ENCODE peak calls at places on chromosomes 2 and 18, in six cellular contexts. One of them, this sample, is unnamed.

GRCh38 chr2:84169871-84170270 is 289.2 kb downstream of the SUCLG1 start:
- DNase-seq in SJSA1: no peak
- DNase-seq in uterus: no peak
- DNase-seq in HepG2: no peak
- DNase-seq in GM23248: no peak
- DNase-seq in left ventricle myocardium inferior: no peak
- DNase-seq in this sample: no peak

GRCh38 chr2:71829008-71829407 is 318.7 kb downstream of the CYP26B1 start:
- DNase-seq in SJSA1: no peak
- DNase-seq in uterus: no peak
- DNase-seq in HepG2: no peak
- DNase-seq in GM23248: no peak
- DNase-seq in left ventricle myocardium inferior: no peak
- DNase-seq in this sample: no peak

GRCh38 chr18:54983041-54983686 is 23.9 kb upstream of the CCDC68 start:
- DNase-seq in SJSA1: no peak
- DNase-seq in uterus: no peak
- DNase-seq in HepG2: peak; percentile 44
- DNase-seq in GM23248: peak; percentile 76
- DNase-seq in left ventricle myocardium inferior: no peak
- DNase-seq in this sample: no peak

GRCh38 chr2:85999131-85999831 is 106.4 kb downstream of the POLR1A start:
- DNase-seq in SJSA1: no peak
- DNase-seq in uterus: no peak
- DNase-seq in HepG2: no peak
- DNase-seq in GM23248: peak; percentile 65
- DNase-seq in left ventricle myocardium inferior: no peak
- DNase-seq in this sample: peak; percentile 44

GRCh38 chr2:127324635-127325034 is 30.7 kb upstream of the ERCC3 start:
- DNase-seq in SJSA1: no peak
- DNase-seq in uterus: no peak
- DNase-seq in HepG2: peak; percentile 59
- DNase-seq in GM23248: peak; percentile 79
- DNase-seq in left ventricle myocardium inferior: no peak
- DNase-seq in this sample: no peak

GRCh38 chr2:11140492-11140891 is 14.8 kb upstream of the SLC66A3 start:
- DNase-seq in SJSA1: no peak
- DNase-seq in uterus: no peak
- DNase-seq in HepG2: no peak
- DNase-seq in GM23248: peak; percentile 79
- DNase-seq in left ventricle myocardium inferior: no peak
- DNase-seq in this sample: no peak

GRCh38 chr18:49728542-49728941 is 84.8 kb downstream of the ACAA2 start:
- DNase-seq in SJSA1: no peak
- DNase-seq in uterus: no peak
- DNase-seq in HepG2: peak; percentile 35
- DNase-seq in GM23248: peak; percentile 66
- DNase-seq in left ventricle myocardium inferior: no peak
- DNase-seq in this sample: no peak

GRCh38 chr18:74856967-74857366 is 259.3 kb downstream of the ZNF407 start:
- DNase-seq in SJSA1: no peak
- DNase-seq in uterus: no peak
- DNase-seq in HepG2: no peak
- DNase-seq in GM23248: no peak
- DNase-seq in left ventricle myocardium inferior: no peak
- DNase-seq in this sample: no peak

GRCh38 chr18:59198215-59198614 is 21.7 kb upstream of the GRP start:
- DNase-seq in SJSA1: no peak
- DNase-seq in uterus: no peak
- DNase-seq in HepG2: no peak
- DNase-seq in GM23248: no peak
- DNase-seq in left ventricle myocardium inferior: no peak
- DNase-seq in this sample: no peak

GRCh38 chr2:75309596-75310290 is 110.4 kb upstream of the TACR1 start:
- DNase-seq in SJSA1: no peak
- DNase-seq in uterus: no peak
- DNase-seq in HepG2: no peak
- DNase-seq in GM23248: peak; percentile 74
- DNase-seq in left ventricle myocardium inferior: no peak
- DNase-seq in this sample: no peak

GRCh38 chr2:170123593-170123992 is 54.4 kb upstream of the MYO3B start:
- DNase-seq in SJSA1: no peak
- DNase-seq in uterus: no peak
- DNase-seq in HepG2: peak; percentile 72
- DNase-seq in GM23248: no peak
- DNase-seq in left ventricle myocardium inferior: no peak
- DNase-seq in this sample: no peak

GRCh38 chr18:32478818-32479217 is 8.1 kb upstream of the GAREM1 start:
- DNase-seq in SJSA1: no peak
- DNase-seq in uterus: no peak
- DNase-seq in HepG2: no peak
- DNase-seq in GM23248: no peak
- DNase-seq in left ventricle myocardium inferior: no peak
- DNase-seq in this sample: no peak

GRCh38 chr2:200888719-200889625 is at the start of the genes NIF3L1 and PPIL3:
- DNase-seq in SJSA1: peak; percentile 98
- DNase-seq in uterus: peak; percentile 95
- DNase-seq in HepG2: peak; percentile 99
- DNase-seq in GM23248: peak; percentile 98
- DNase-seq in left ventricle myocardium inferior: peak; percentile 95
- DNase-seq in this sample: peak; percentile 98

DNA sequence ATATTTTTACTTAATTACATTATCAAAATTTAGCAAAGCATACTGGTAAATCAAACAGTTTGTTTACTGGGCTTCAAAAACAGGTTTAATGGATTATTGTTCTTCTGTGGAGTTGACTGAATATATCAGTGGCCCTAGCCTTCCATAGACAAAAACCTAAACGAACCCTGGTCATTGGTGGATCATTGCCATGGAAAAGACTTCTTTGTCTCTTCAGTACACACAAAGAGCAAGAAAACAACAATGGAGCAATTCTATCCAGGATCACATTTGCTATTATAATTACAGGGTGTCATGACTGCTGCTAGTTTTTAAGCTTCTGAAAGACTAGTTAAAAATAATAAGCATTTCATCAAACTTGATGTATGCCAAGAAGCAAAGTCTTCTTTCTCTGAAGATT is 1228.8 kb upstream of the DDX18 start:
- DNase-seq in SJSA1: no peak
- DNase-seq in uterus: no peak
- DNase-seq in HepG2: no peak
- DNase-seq in GM23248: no peak
- DNase-seq in left ventricle myocardium inferior: no peak
- DNase-seq in this sample: no peak
- H3K27ac ChIP-seq in SJSA1: no peak overlapping the region
- H3K27ac ChIP-seq in uterus: no peak overlapping the region
- H3K27ac ChIP-seq in HepG2: no peak overlapping the region
- H3K27ac ChIP-seq in GM23248: no peak overlapping the region
- H3K27ac ChIP-seq in left ventricle myocardium inferior: no peak overlapping the region
- H3K27ac ChIP-seq in this sample: no peak overlapping the region

GRCh38 chr2:108909275-108909823 is 79.7 kb downstream of the EDAR start:
- DNase-seq in SJSA1: no peak
- DNase-seq in uterus: no peak
- DNase-seq in HepG2: no peak
- DNase-seq in GM23248: no peak
- DNase-seq in left ventricle myocardium inferior: no peak
- DNase-seq in this sample: no peak

GRCh38 chr2:108909917-108910515 is 79.0 kb downstream of the EDAR start:
- DNase-seq in SJSA1: no peak
- DNase-seq in uterus: no peak
- DNase-seq in HepG2: no peak
- DNase-seq in GM23248: no peak
- DNase-seq in left ventricle myocardium inferior: no peak
- DNase-seq in this sample: no peak

GRCh38 chr2:108911807-108912628 is 77.0 kb downstream of the EDAR start:
- DNase-seq in SJSA1: peak; percentile 35
- DNase-seq in uterus: no peak
- DNase-seq in HepG2: no peak
- DNase-seq in GM23248: no peak
- DNase-seq in left ventricle myocardium inferior: no peak
- DNase-seq in this sample: no peak

GRCh38 chr2:108911401-108911800 is 77.6 kb downstream of the EDAR start:
- DNase-seq in SJSA1: peak; percentile 14
- DNase-seq in uterus: no peak
- DNase-seq in HepG2: no peak
- DNase-seq in GM23248: no peak
- DNase-seq in left ventricle myocardium inferior: no peak
- DNase-seq in this sample: no peak

DNA sequence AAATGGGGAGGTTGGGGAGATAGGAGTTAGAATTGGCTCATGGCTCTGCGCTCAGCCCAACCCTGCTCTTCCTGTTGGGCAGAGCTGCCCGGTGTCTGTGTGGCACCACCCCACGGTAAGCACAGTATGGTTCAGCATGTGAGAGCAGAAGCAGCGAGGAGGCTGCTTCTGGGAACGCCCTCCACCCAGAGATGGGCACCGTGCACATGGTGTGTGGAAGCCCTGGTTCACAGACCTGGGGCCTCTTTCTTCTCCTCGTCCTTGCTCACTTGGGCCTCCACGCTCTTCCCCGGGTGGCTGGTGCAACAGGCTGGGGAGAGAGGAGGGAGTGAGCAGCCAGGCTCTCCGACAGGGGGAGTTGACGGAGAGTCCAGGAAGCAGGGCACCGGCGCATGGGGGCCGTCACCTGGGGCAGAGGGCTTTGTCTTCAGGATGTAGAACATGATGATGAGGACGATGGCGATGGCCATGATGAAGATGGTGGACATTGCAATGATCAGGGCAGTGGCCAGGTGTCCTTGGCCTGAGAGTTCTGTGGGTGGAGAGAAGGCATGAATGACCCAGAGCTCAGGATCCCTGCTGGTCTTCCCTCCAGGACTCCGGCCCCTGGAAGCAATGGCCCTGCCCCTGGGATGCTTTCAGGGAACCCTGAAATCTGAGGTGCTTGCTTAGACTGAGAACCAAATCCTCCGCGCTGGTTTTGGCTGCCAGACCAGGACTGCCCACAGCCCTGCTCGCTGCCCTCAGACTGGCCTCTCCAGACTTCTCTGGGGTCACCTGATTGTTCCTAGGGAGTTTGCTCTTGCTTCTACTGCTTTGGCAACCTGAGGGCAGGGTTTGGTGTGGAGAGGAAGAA is 78.3 kb downstream of the EDAR start:
- DNase-seq in SJSA1: peak; percentile 34
- DNase-seq in uterus: no peak
- DNase-seq in HepG2: no peak
- DNase-seq in GM23248: no peak
- DNase-seq in left ventricle myocardium inferior: no peak
- DNase-seq in this sample: no peak
- H3K4me1 ChIP-seq in SJSA1: no peaks in the 10 kb centered on the region
- H3K4me1 ChIP-seq in uterus: no peaks in the 10 kb centered on the region
- H3K4me1 ChIP-seq in HepG2: no peaks in the 10 kb centered on the region
- H3K4me1 ChIP-seq in GM23248: no peaks in the 10 kb centered on the region
- H3K4me1 ChIP-seq in left ventricle myocardium inferior: peaks cover 10% of the 10 kb centered on the region
- H3K4me1 ChIP-seq in this sample: no peaks in the 10 kb centered on the region

GRCh38 chr2:171832489-171832888 is 61.6 kb downstream of the SLC25A12 start:
- DNase-seq in SJSA1: no peak
- DNase-seq in uterus: no peak
- DNase-seq in HepG2: no peak
- DNase-seq in GM23248: no peak
- DNase-seq in left ventricle myocardium inferior: no peak
- DNase-seq in this sample: no peak
- H3K27ac ChIP-seq in SJSA1: no peak overlapping the region
- H3K27ac ChIP-seq in uterus: no peak overlapping the region
- H3K27ac ChIP-seq in HepG2: no peak overlapping the region
- H3K27ac ChIP-seq in GM23248: no peak overlapping the region
- H3K27ac ChIP-seq in left ventricle myocardium inferior: no peak overlapping the region
- H3K27ac ChIP-seq in this sample: no peak overlapping the region

GRCh38 chr2:43465234-43465633 is 130.6 kb downstream of the THADA start:
- DNase-seq in SJSA1: no peak
- DNase-seq in uterus: no peak
- DNase-seq in HepG2: no peak
- DNase-seq in GM23248: no peak
- DNase-seq in left ventricle myocardium inferior: no peak
- DNase-seq in this sample: no peak

GRCh38 chr2:43467889-43468288 is 127.9 kb downstream of the THADA start:
- DNase-seq in SJSA1: no peak
- DNase-seq in uterus: no peak
- DNase-seq in HepG2: no peak
- DNase-seq in GM23248: peak; percentile 81
- DNase-seq in left ventricle myocardium inferior: no peak
- DNase-seq in this sample: no peak

GRCh38 chr2:43461461-43462073 is 134.3 kb downstream of the THADA start:
- DNase-seq in SJSA1: no peak
- DNase-seq in uterus: no peak
- DNase-seq in HepG2: no peak
- DNase-seq in GM23248: no peak
- DNase-seq in left ventricle myocardium inferior: no peak
- DNase-seq in this sample: no peak

GRCh38 chr2:43462866-43463641 is 132.8 kb downstream of the THADA start:
- DNase-seq in SJSA1: no peak
- DNase-seq in uterus: no peak
- DNase-seq in HepG2: peak; percentile 97
- DNase-seq in GM23248: no peak
- DNase-seq in left ventricle myocardium inferior: no peak
- DNase-seq in this sample: no peak

GRCh38 chr2:43464546-43464945 is 131.3 kb downstream of the THADA start:
- DNase-seq in SJSA1: peak; percentile 58
- DNase-seq in uterus: peak; percentile 80
- DNase-seq in HepG2: no peak
- DNase-seq in GM23248: peak; percentile 67
- DNase-seq in left ventricle myocardium inferior: peak; percentile 25
- DNase-seq in this sample: no peak
- H3K4me1 ChIP-seq in SJSA1: peaks cover 71% of the 10 kb centered on the region
- H3K4me1 ChIP-seq in uterus: peaks cover 9% of the 10 kb centered on the region
- H3K4me1 ChIP-seq in HepG2: peaks cover 78% of the 10 kb centered on the region
- H3K4me1 ChIP-seq in GM23248: peaks cover 72% of the 10 kb centered on the region
- H3K4me1 ChIP-seq in left ventricle myocardium inferior: peaks cover 36% of the 10 kb centered on the region
- H3K4me1 ChIP-seq in this sample: peaks cover 13% of the 10 kb centered on the region

DNA sequence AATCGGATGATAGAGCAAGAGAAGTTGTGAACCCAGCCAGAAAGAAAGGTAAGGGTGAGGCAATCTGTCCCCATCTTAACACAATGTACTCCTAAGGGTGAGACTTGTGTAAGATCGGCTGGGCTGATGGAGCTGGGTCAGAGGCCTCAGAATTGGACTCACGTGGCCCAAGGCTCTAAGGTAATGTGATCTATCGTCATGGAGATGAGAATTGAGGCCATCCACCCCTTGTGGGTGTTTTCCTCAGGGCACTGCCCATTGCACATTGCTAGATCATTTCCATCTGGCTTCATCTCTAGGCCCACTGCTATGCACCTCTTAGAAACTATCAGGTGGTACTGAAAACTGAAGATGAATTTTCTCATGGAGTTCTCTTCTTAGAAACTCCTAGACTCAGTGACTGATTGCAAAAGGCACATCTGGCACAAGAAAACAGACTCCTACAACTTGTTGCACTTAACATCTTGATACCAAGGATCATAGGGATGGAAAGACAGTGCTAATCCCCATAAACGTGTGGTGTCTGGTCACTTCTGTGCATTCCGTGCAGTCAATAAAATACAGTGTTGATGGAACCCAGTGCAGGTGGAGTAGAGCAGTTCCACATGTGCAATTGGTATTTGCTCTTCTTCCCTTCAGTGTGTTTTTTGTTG is 228.9 kb upstream of the FOSL2 start:
- DNase-seq in SJSA1: no peak
- DNase-seq in uterus: no peak
- DNase-seq in HepG2: no peak
- DNase-seq in GM23248: no peak
- DNase-seq in left ventricle myocardium inferior: no peak
- DNase-seq in this sample: no peak
- H3K27ac ChIP-seq in SJSA1: no peak overlapping the region
- H3K27ac ChIP-seq in uterus: peak overlapping the region; percentile 36
- H3K27ac ChIP-seq in HepG2: no peak overlapping the region
- H3K27ac ChIP-seq in GM23248: no peak overlapping the region
- H3K27ac ChIP-seq in left ventricle myocardium inferior: peak overlapping the region; percentile 82
- H3K27ac ChIP-seq in this sample: no peak overlapping the region